ENCODE peak calls at places on chromosomes 12 and 14, in seven cellular contexts. O, F, E, S, J, Q and I are unnamed samples.

GRCh38 chr12:113097716-113098427 is 37.7 kb downstream of the RASAL1 start:
- DNase-seq in O (no peak), F (peak), S (no peak), J (no peak), Q (peak), E (no peak), I (peak)

GRCh38 chr12:29004936-29005304 is 144.2 kb upstream of the FAR2 start:
- DNase-seq in F (no peak), O (no peak), Q (no peak), E (no peak), J (no peak), S (no peak), I (no peak)

GRCh38 chr14:30559638-30560071 is 697 bp downstream of the G2E3 start:
- DNase-seq in E (no peak), O (no peak), Q (peak), J (peak), F (peak), S (no peak), I (no peak)

GRCh38 chr12:91813701-91814100 is 331.9 kb downstream of the BTG1 start:
- DNase-seq in Q (no peak), S (no peak), E (no peak), O (no peak), F (no peak), J (no peak), I (no peak)

GRCh38 chr14:72747652-72748051 is 146.2 kb downstream of the DPF3 start:
- DNase-seq in S (no peak), F (no peak), O (no peak), E (no peak), Q (no peak), J (no peak), I (no peak)

GRCh38 chr14:104343294-104343625 is 204.9 kb downstream of the KIF26A start:
- DNase-seq in E (no peak), S (no peak), J (no peak), Q (no peak), O (no peak), F (no peak), I (no peak)

GRCh38 chr12:117143008-117143532 is 43.9 kb upstream of the TESC start:
- DNase-seq in S (no peak), Q (peak), F (no peak), J (peak), O (no peak), E (no peak), I (peak)

GRCh38 chr14:68932686-68933085 is 46.4 kb downstream of the ACTN1 start:
- DNase-seq in F (no peak), J (no peak), S (no peak), E (no peak), Q (no peak), O (no peak), I (no peak)

GRCh38 chr14:55237999-55238680 is 33.1 kb upstream of the FBXO34 start:
- DNase-seq in S (no peak), Q (no peak), E (no peak), J (no peak), O (no peak), F (no peak), I (no peak)

GRCh38 chr14:102335163-102335562 is 15.6 kb downstream of the ZNF839 start:
- DNase-seq in J (no peak), S (no peak), F (no peak), Q (no peak), E (no peak), O (no peak), I (no peak)

GRCh38 chr12:52884526-52885293 is 20.2 kb downstream of the KRT8 start:
- DNase-seq in E (no peak), F (peak), S (no peak), O (no peak), Q (peak), J (peak), I (peak)

GRCh38 chr12:109881752-109882151 is 1.4 kb upstream of the GLTP start:
- DNase-seq in O (no peak), E (no peak), F (no peak), Q (no peak), S (no peak), J (no peak), I (no peak)

GRCh38 chr12:34396006-34396860 is 373.9 kb downstream of the ALG10 start:
- DNase-seq in J (no peak), E (no peak), S (no peak), Q (peak), O (no peak), F (peak), I (no peak)

GRCh38 chr14:92529895-92530294 is 16.3 kb downstream of the RIN3 start:
- DNase-seq in E (no peak), J (no peak), F (no peak), Q (no peak), O (no peak), S (no peak), I (no peak)

GRCh38 chr12:6161124-6161882 is 36.8 kb upstream of the VWF start:
- DNase-seq in J (no peak), F (no peak), Q (peak), O (no peak), E (no peak), S (no peak), I (no peak)

GRCh38 chr14:85532981-85533820 is 3.3 kb downstream of the FLRT2 start:
- DNase-seq in O (no peak), J (no peak), S (no peak), Q (peak), E (no peak), F (no peak), I (no peak)

GRCh38 chr14:37253905-37254304 is 56.2 kb downstream of the MIPOL1 start:
- DNase-seq in Q (no peak), F (no peak), E (no peak), J (no peak), S (no peak), O (no peak), I (no peak)

GRCh38 chr12:14769462-14769836 is 33.8 kb downstream of the WBP11 start:
- DNase-seq in J (peak), F (no peak), O (no peak), E (no peak), Q (peak), S (no peak), I (no peak)

GRCh38 chr12:6430990-6431353 is 13.8 kb upstream of the CD27 start:
- DNase-seq in S (no peak), F (no peak), E (no peak), J (no peak), O (no peak), Q (no peak), I (no peak)

GRCh38 chr12:31647106-31647505 is 12.4 kb upstream of the ETFBKMT start:
- DNase-seq in J (no peak), Q (peak), F (no peak), O (no peak), E (no peak), S (no peak), I (peak)

GRCh38 chr12:103758310-103759089 is 82.5 kb downstream of the NT5DC3 start:
- DNase-seq in Q (no peak), S (no peak), O (no peak), E (no peak), J (no peak), F (no peak), I (no peak)

GRCh38 chr14:54854181-54854580 is 48.4 kb downstream of the GCH1 start:
- DNase-seq in F (no peak), S (no peak), Q (no peak), O (peak), J (no peak), E (no peak), I (no peak)

GRCh38 chr12:111867531-111867930 is 25.5 kb downstream of the MAPKAPK5 start:
- DNase-seq in S (no peak), O (no peak), F (no peak), E (no peak), J (no peak), Q (no peak), I (no peak)

GRCh38 chr12:4246116-4246515 is 27.4 kb upstream of the CCND2 start:
- DNase-seq in J (no peak), Q (no peak), F (no peak), E (no peak), S (no peak), O (no peak), I (no peak)

GRCh38 chr14:60648169-60648933 is 926 bp downstream of the SIX1 start:
- DNase-seq in S (no peak), J (no peak), F (peak), Q (peak), E (no peak), O (no peak), I (peak)

GRCh38 chr14:30610719-30611388 is 11.3 kb upstream of the SCFD1 start:
- DNase-seq in S (peak), Q (peak), J (peak), F (peak), E (no peak), O (no peak), I (peak)

GRCh38 chr12:57740656-57741412 is 2.3 kb upstream of the AGAP2 start:
- DNase-seq in O (no peak), F (no peak), J (no peak), Q (no peak), S (no peak), E (peak), I (no peak)

GRCh38 chr14:37551119-37551518 is 43.9 kb downstream of the FOXA1 start:
- DNase-seq in E (no peak), Q (no peak), F (no peak), O (no peak), J (no peak), S (no peak), I (no peak)

GRCh38 chr14:105156414-105157375 is 11.9 kb downstream of the JAG2 start:
- DNase-seq in S (no peak), F (no peak), J (no peak), E (no peak), Q (no peak), O (no peak), I (no peak)

GRCh38 chr14:32738206-32738871 is 200.3 kb upstream of the NPAS3 start:
- DNase-seq in S (no peak), J (no peak), E (no peak), O (no peak), F (no peak), Q (no peak), I (no peak)

GRCh38 chr14:21852061-21852664 is 178.5 kb upstream of the OR4E1 start:
- DNase-seq in O (peak), Q (peak), S (peak), E (no peak), F (peak), J (peak), I (no peak)

GRCh38 chr14:29148221-29148620 is 381.6 kb downstream of the FOXG1 start:
- DNase-seq in O (no peak), Q (no peak), F (no peak), S (no peak), E (no peak), J (no peak), I (no peak)

GRCh38 chr12:107948675-107949074 is 174.2 kb downstream of the ASCL4 start:
- DNase-seq in O (no peak), E (no peak), J (no peak), S (no peak), F (no peak), Q (no peak), I (no peak)

GRCh38 chr12:48037267-48037915 is 33.1 kb upstream of the COL2A1 start:
- DNase-seq in O (peak), E (no peak), J (peak), S (no peak), Q (no peak), F (no peak), I (no peak)

GRCh38 chr14:33271216-33271615 is 332.5 kb downstream of the NPAS3 start:
- DNase-seq in E (no peak), F (no peak), S (no peak), Q (no peak), O (no peak), J (no peak), I (no peak)

GRCh38 chr14:104777808-104778249 is 17.7 kb downstream of the AKT1 start:
- DNase-seq in S (no peak), J (no peak), E (no peak), O (no peak), F (no peak), Q (no peak), I (no peak)

GRCh38 chr14:31243860-31244259 is 36.3 kb upstream of the HECTD1 start:
- DNase-seq in S (peak), F (no peak), O (no peak), Q (no peak), E (no peak), J (no peak), I (no peak)

DNA sequence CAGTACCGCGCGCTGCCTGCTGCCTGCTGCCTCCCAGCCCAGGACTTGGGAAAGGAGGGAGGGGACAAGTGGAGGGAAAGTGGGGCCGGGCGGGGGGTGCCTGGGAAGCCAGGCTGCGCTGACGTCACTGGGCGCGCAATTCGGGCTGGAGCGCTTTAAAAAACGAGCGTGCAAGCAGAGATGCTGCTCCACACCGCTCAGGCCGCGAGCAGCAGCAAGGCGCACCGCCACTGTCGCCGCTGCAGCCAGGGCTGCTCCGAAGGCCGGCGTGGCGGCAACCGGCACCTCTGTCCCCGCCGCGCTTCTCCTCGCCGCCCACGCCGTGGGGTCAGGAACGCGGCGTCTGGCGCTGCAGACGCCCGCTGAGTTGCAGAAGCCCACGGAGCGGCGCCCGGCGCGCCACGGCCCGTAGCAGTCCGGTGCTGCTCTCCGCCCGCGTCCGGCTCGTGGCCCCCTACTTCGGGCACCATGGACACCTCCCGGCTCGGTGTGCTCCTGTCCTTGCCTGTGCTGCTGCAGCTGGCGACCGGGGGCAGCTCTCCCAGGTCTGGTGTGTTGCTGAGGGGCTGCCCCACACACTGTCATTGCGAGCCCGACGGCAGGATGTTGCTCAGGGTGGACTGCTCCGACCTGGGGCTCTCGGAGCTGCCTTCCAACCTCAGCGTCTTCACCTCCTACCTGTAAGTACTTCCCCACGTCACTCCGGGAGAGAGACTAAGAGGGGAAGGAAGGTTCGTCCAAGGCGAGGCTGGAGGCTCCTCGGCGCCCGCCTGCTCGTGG is at the start of gene LGR5:
- DNase-seq in O (no peak), J (peak), F (no peak), Q (peak), E (no peak), S (no peak), I (no peak)
- TF ChIP-seq JUND in O (no peak), J (peak), F (no peak), Q (no peak), E (no peak), S (no peak), I (no peak)

GRCh38 chr14:74846168-74846567 is 29.8 kb downstream of the PROX2 start:
- DNase-seq in E (no peak), F (no peak), S (no peak), Q (no peak), O (no peak), J (no peak), I (no peak)

GRCh38 chr14:74846968-74847549 is 28.9 kb downstream of the PROX2 start:
- DNase-seq in J (no peak), F (no peak), O (no peak), E (no peak), S (no peak), Q (no peak), I (no peak)

GRCh38 chr14:74840603-74841030 is 35.3 kb downstream of the PROX2 start:
- DNase-seq in E (no peak), F (no peak), O (no peak), J (no peak), S (no peak), Q (no peak), I (no peak)

GRCh38 chr14:74841230-74842207 is 34.4 kb downstream of the PROX2 start:
- DNase-seq in S (no peak), E (peak), J (no peak), Q (no peak), O (no peak), F (no peak), I (no peak)

DNA sequence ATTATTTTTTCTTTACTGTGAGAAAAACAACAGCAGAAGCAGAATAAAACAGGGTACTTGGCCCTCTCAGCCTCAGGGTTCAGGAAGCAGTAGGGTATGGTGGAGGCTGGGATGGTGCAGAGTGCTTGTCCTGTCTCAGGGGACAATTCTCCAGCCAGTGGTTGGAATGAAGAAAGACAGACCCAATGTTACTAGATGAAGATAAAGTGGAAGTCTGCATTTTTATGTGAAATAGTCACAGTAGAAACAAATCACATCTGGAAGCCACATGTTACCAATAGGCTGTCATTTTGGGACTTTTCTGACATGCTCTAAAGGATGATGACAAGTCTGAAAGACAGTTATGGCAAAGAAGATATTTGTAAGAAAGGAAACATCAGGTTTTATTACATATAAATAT is 32.3 kb downstream of the PROX2 start:
- DNase-seq in E (no peak), J (no peak), F (no peak), S (no peak), O (no peak), Q (peak), I (no peak)
- TF ChIP-seq JUND in E (no peak), J (no peak), F (no peak), S (no peak), O (no peak), Q (peak), I (no peak)

GRCh38 chr12:121789800-121790748 is 3.4 kb downstream of the RHOF start:
- DNase-seq in O (no peak), F (no peak), Q (no peak), S (no peak), E (peak), J (no peak), I (no peak)

GRCh38 chr12:121791671-121792496 is 1.6 kb downstream of the RHOF start:
- DNase-seq in J (peak), O (no peak), F (no peak), Q (no peak), S (no peak), E (no peak), I (no peak)

GRCh38 chr12:121788176-121788818 is 5.2 kb downstream of the RHOF start:
- DNase-seq in F (no peak), E (no peak), Q (no peak), O (no peak), J (no peak), S (no peak), I (no peak)

GRCh38 chr12:121787063-121787774 is 6.3 kb downstream of the RHOF start:
- DNase-seq in Q (no peak), E (no peak), S (no peak), O (no peak), J (no peak), F (no peak), I (peak)

DNA sequence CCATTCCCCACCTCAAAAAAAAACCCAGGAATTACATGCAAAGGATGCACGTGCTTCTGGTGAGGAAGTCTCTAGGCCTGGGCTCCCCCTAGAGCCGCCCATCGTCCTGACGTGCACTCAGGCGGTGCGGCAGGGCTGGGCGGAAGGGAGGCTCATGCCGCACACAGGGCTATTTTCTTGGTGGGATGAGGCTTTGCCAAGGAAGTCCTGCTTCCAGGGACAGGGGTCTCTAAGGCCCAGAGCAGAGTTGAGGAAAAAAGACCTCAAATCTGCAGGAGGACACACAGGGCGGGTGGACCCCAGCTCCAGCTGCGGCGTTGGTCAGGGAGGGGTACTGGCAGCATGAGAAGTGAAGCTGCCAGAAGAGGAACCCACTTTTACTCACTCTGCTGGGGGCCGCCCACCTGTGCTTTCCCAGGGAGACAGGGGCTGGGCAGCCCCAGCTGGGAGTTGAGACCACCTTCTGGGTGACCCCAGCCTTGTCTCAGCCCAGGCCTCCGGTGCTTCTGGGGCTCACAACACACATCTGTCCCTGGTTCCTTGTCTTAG is 4.2 kb downstream of the RHOF start:
- DNase-seq in J (no peak), O (no peak), Q (no peak), E (no peak), F (no peak), S (no peak), I (no peak)
- TF ChIP-seq JUND in J (no peak), O (no peak), Q (no peak), E (no peak), F (no peak), S (no peak), I (no peak)

DNA sequence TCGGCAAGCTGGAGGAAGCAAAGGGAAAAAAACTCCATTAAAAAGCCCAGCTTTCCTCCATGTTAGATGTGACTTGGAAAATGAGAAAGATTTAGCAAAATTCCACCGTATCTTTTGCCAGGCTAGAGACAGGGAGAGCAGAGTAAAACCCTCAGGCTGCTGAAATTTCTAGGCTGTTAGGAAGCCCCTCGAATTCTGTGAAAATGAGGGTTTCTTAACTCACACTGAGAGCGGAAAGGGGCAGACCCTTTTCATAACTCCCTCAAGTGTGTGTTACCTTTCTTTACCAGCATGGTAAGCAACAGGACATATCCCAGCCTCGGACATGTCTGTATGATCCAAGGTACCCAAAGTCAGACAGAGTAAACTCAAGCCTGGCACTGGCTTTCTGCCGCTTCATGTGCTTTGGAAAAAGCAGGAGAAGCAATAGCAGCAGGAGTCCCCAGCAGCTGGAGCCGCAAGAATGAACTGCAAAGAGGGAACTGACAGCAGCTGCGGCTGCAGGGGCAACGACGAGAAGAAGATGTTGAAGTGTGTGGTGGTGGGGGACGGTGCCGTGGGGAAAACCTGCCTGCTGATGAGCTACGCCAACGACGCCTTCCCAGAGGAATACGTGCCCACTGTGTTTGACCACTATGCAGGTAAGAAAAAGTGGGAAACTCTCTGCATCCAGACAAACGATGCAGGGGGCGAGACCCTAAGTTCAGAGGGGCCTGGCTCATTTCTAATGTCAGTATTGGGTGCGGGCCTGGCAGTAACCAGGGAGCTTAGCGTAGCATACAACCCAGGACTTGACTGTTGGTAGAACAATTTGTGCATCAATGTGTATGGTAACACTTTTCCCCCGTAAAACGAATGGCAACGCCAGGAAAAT is at the start of gene RHOJ:
- DNase-seq in E (no peak), Q (no peak), F (no peak), J (no peak), O (no peak), S (no peak), I (peak)
- TF ChIP-seq JUND in E (no peak), Q (no peak), F (no peak), J (no peak), O (no peak), S (no peak), I (no peak)

GRCh38 chr12:100058482-100059029 is 73.8 kb upstream of the ANKS1B start:
- DNase-seq in J (no peak), F (peak), O (no peak), Q (peak), S (no peak), E (no peak), I (peak)
- TF ChIP-seq JUND in J (no peak), F (peak), O (no peak), Q (peak), S (no peak), E (no peak), I (no peak)